ENCODE peak calls at places on chromosomes 6 and 20, in ten cellular contexts. Q, H, O, W, E, F, L, V, G and X are unnamed samples.

GRCh38 chr6:110105296-110105695 is 74.2 kb downstream of the WASF1 start:
- DNase-seq in G (no peak), L (no peak), F (no peak), V (no peak), E (no peak), H (no peak), Q (no peak), O (no peak), W (no peak), X (no peak)

GRCh38 chr6:41704028-41704427 is 31.4 kb downstream of the TFEB start:
- DNase-seq in H (no peak), Q (no peak), G (no peak), L (no peak), O (no peak), E (no peak), W (no peak), F (no peak), V (no peak), X (no peak)

GRCh38 chr6:98107801-98108200 is 726.6 kb upstream of the POU3F2 start:
- DNase-seq in F (no peak), Q (no peak), W (no peak), H (peak), V (no peak), O (no peak), L (no peak), E (no peak), G (no peak), X (no peak)

GRCh38 chr20:39338977-39339376 is 376.8 kb downstream of the DHX35 start:
- DNase-seq in H (no peak), L (no peak), E (no peak), F (no peak), G (no peak), Q (no peak), V (no peak), W (peak), O (peak), X (no peak)

GRCh38 chr6:26205625-26206574 is 118.7 kb downstream of the HFE start:
- DNase-seq in H (peak), V (no peak), E (peak), O (no peak), Q (peak), F (no peak), G (peak), L (no peak), W (peak), X (no peak)

GRCh38 chr6:149440735-149441662 is 40.9 kb downstream of the SUMO4 start:
- DNase-seq in G (no peak), V (no peak), Q (peak), F (no peak), L (peak), E (no peak), H (no peak), W (peak), O (no peak), X (no peak)

GRCh38 chr6:11596640-11597237 is 59.2 kb downstream of the TMEM170B start:
- DNase-seq in F (no peak), W (no peak), G (no peak), V (no peak), E (no peak), L (no peak), O (no peak), H (peak), Q (no peak), X (no peak)

GRCh38 chr6:148915889-148916288 is 169.1 kb downstream of the UST start:
- DNase-seq in F (no peak), E (no peak), O (no peak), V (no peak), W (no peak), G (no peak), L (no peak), H (no peak), Q (no peak), X (no peak)

GRCh38 chr6:36839819-36840379 is 655 bp upstream of the CPNE5 start:
- DNase-seq in L (peak), E (peak), W (no peak), O (peak), H (no peak), Q (no peak), F (no peak), G (peak), V (peak), X (peak)

GRCh38 chr20:15239542-15240206 is 902.3 kb upstream of the FLRT3 start:
- DNase-seq in H (no peak), F (no peak), W (no peak), L (no peak), G (no peak), V (no peak), E (no peak), O (no peak), Q (no peak), X (no peak)

GRCh38 chr20:58841539-58842264 is 9.0 kb downstream of the GNAS-AS1 start:
- DNase-seq in H (no peak), G (no peak), W (no peak), Q (no peak), E (no peak), F (no peak), V (no peak), L (peak), O (no peak), X (no peak)

GRCh38 chr6:128071212-128071611 is 170.4 kb upstream of the THEMIS start:
- DNase-seq in Q (no peak), G (no peak), W (no peak), O (no peak), E (no peak), V (no peak), L (no peak), F (no peak), H (no peak), X (no peak)

GRCh38 chr6:131561925-131562707 is 10.9 kb upstream of the ARG1 start:
- DNase-seq in E (no peak), H (no peak), W (no peak), F (no peak), G (no peak), Q (no peak), O (no peak), L (no peak), V (no peak), X (no peak)

GRCh38 chr6:13362432-13362831 is 34.1 kb upstream of the TBC1D7 start:
- DNase-seq in O (no peak), W (peak), H (no peak), L (no peak), E (peak), V (no peak), Q (no peak), G (no peak), F (no peak), X (no peak)

GRCh38 chr6:34237722-34238506 is 1.2 kb downstream of the HMGA1 start:
- DNase-seq in W (no peak), Q (no peak), F (no peak), V (peak), G (peak), L (peak), E (no peak), H (no peak), O (no peak), X (peak)

GRCh38 chr6:157144861-157145260 is 178.5 kb downstream of the TMEM242 start:
- DNase-seq in G (no peak), W (no peak), V (no peak), L (no peak), F (no peak), H (no peak), O (no peak), E (peak), Q (no peak), X (no peak)

GRCh38 chr6:130513770-130514169 is 148.0 kb downstream of the TMEM200A start:
- DNase-seq in H (peak), G (no peak), O (no peak), W (peak), F (no peak), L (no peak), E (peak), Q (no peak), V (peak), X (no peak)

GRCh38 chr20:36885355-36885754 is 9.4 kb downstream of the TLDC2 start:
- DNase-seq in W (peak), G (peak), O (no peak), E (no peak), L (no peak), V (no peak), H (no peak), Q (no peak), F (no peak), X (no peak)
- TF ChIP-seq CTCF in W (no peak), G (peak), O (peak), E (no peak), L (peak), V (no peak), H (peak), Q (no peak), F (no peak), X (no peak)

GRCh38 chr6:75934643-75935472 is 137.6 kb downstream of the IMPG1 start:
- DNase-seq in G (peak), E (peak), Q (peak), H (peak), L (peak), V (peak), W (peak), F (no peak), O (no peak), X (no peak)

GRCh38 chr6:75930954-75931689 is 141.3 kb downstream of the IMPG1 start:
- DNase-seq in G (no peak), F (no peak), W (peak), L (no peak), Q (no peak), H (no peak), V (no peak), O (no peak), E (peak), X (no peak)

GRCh38 chr6:75933387-75933975 is 139.0 kb downstream of the IMPG1 start:
- DNase-seq in F (no peak), Q (no peak), G (no peak), W (no peak), O (no peak), L (no peak), H (no peak), V (no peak), E (no peak), X (no peak)

GRCh38 chr6:75935473-75935793 is 137.0 kb downstream of the IMPG1 start:
- DNase-seq in W (no peak), L (no peak), V (no peak), E (no peak), O (no peak), Q (no peak), H (no peak), F (no peak), G (no peak), X (no peak)

DNA sequence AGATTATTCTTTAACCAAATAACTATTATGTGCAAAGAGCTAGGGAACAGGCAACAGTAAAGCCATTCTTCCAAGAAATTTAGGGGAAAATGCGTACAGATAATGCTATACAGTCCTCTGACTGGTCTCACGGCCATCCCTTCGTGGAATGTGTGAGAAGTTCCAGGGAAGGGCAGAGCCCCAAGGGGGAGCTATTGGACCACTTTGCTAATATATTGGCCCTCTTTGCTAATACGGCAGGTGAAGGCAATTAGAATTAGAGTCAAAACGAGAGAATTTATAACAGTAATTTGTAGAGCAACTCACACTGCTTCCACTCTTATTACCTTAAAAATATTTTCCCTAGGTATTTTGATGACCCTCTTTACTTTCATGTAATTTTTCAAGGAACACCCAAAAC is 140.4 kb downstream of the IMPG1 start:
- DNase-seq in Q (no peak), W (peak), F (no peak), H (no peak), G (no peak), E (no peak), V (peak), O (peak), L (peak), X (no peak)
- TF ChIP-seq CTCF in Q (peak), W (peak), F (peak), H (peak), G (peak), E (peak), V (peak), O (peak), L (peak), X (peak)

GRCh38 chr6:30013296-30013922 is 47.7 kb upstream of the POLR1H start:
- DNase-seq in O (no peak), W (no peak), E (peak), F (no peak), Q (no peak), H (no peak), L (peak), G (peak), V (peak), X (no peak)
- TF ChIP-seq CTCF in O (peak), W (peak), E (peak), F (peak), Q (peak), H (peak), L (peak), G (peak), V (peak), X (peak)

DNA sequence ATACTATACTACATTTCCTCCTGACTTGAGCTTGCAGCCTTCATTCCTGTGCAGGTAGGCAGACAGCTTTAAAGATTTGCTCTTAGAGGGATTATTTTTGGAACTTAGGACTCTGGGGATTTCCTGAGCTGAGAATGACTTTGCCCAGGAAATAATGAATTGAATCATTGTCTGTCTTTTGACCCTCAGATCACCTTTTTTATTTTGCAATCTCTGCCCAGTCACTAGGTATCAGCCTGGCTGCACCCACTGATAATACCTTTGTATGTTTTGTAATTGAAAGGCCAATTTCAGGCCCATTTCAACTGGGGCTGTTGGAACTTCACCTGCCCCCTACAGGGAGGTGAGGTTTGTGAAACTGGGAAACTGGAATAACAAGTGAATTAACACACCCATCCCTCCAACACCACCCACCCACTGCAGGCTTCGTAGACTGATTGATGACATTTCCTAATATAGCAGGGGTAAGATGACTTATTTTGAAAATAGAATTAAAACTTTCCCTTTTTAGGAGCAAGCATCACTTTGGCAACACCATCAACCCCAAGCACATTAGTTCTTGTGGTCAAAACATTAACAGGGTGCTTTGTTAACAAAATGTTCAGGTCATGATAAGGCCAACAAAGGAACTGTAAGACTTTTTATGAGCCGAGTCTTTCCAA is 157.1 kb upstream of the CENPW start:
- DNase-seq in F (no peak), L (no peak), G (no peak), W (peak), O (no peak), V (no peak), H (peak), E (peak), Q (no peak), X (no peak)
- TF ChIP-seq CTCF in F (no peak), L (no peak), G (no peak), W (no peak), O (no peak), V (no peak), H (peak), E (no peak), Q (no peak), X (no peak)

GRCh38 chr20:24479106-24479505 is 9.7 kb downstream of the SYNDIG1 start:
- DNase-seq in L (no peak), Q (no peak), E (no peak), H (no peak), F (no peak), O (no peak), V (no peak), W (no peak), G (no peak), X (no peak)

GRCh38 chr20:24478584-24478983 is 9.2 kb downstream of the SYNDIG1 start:
- DNase-seq in E (no peak), W (no peak), V (no peak), O (no peak), G (no peak), L (no peak), Q (no peak), F (no peak), H (no peak), X (no peak)

GRCh38 chr20:24480523-24480922 is 11.1 kb downstream of the SYNDIG1 start:
- DNase-seq in V (no peak), E (no peak), W (no peak), O (no peak), H (no peak), G (no peak), Q (no peak), L (no peak), F (no peak), X (no peak)

GRCh38 chr20:24481188-24481587 is 11.8 kb downstream of the SYNDIG1 start:
- DNase-seq in F (no peak), V (no peak), O (no peak), E (no peak), H (no peak), Q (no peak), L (no peak), G (no peak), W (no peak), X (no peak)

GRCh38 chr20:24479595-24479994 is 10.2 kb downstream of the SYNDIG1 start:
- DNase-seq in Q (no peak), W (no peak), L (no peak), H (no peak), O (no peak), V (no peak), G (no peak), F (no peak), E (no peak), X (no peak)
- TF ChIP-seq CTCF in Q (no peak), W (no peak), L (no peak), H (no peak), O (no peak), V (no peak), G (no peak), F (no peak), E (no peak), X (no peak)

GRCh38 chr6:84774174-84775158 is 10.1 kb upstream of the TBX18 start:
- DNase-seq in E (no peak), G (peak), V (peak), F (no peak), W (peak), Q (no peak), O (peak), H (peak), L (peak), X (peak)
- TF ChIP-seq CTCF in E (peak), G (peak), V (peak), F (peak), W (no peak), Q (peak), O (peak), H (peak), L (peak), X (peak)